ENCODE peak calls at places on chromosome 14, in seven cellular contexts. One of them, this sample, is unnamed.

GRCh38 chr14:77082356-77082755 is 15.7 kb upstream of the CIPC start:
- DNase-seq in PC-3: no peak
- DNase-seq in uterus: no peak
- DNase-seq in Caco-2: no peak
- DNase-seq in nephron progenitor cell: no peak
- DNase-seq in mammary epithelial cell: no peak
- DNase-seq in GM20000: no peak
- DNase-seq in this sample: no peak

GRCh38 chr14:68000516-68000915 is 180.9 kb downstream of the RAD51B start:
- DNase-seq in PC-3: no peak
- DNase-seq in uterus: no peak
- DNase-seq in Caco-2: no peak
- DNase-seq in nephron progenitor cell: no peak
- DNase-seq in mammary epithelial cell: no peak
- DNase-seq in GM20000: no peak
- DNase-seq in this sample: no peak

GRCh38 chr14:100535287-100536131 is 51.7 kb downstream of the BEGAIN start:
- DNase-seq in PC-3: no peak
- DNase-seq in uterus: peak
- DNase-seq in Caco-2: no peak
- DNase-seq in nephron progenitor cell: peak
- DNase-seq in mammary epithelial cell: no peak
- DNase-seq in GM20000: peak
- DNase-seq in this sample: no peak

GRCh38 chr14:65961004-65961403 is 525.2 kb upstream of the CCDC196 start:
- DNase-seq in PC-3: peak
- DNase-seq in uterus: peak
- DNase-seq in Caco-2: peak
- DNase-seq in nephron progenitor cell: peak
- DNase-seq in mammary epithelial cell: peak
- DNase-seq in GM20000: peak
- DNase-seq in this sample: no peak

GRCh38 chr14:30243157-30243556 is 315.5 kb upstream of the PRKD1 start:
- DNase-seq in PC-3: peak
- DNase-seq in uterus: no peak
- DNase-seq in Caco-2: no peak
- DNase-seq in nephron progenitor cell: no peak
- DNase-seq in mammary epithelial cell: no peak
- DNase-seq in GM20000: no peak
- DNase-seq in this sample: no peak

GRCh38 chr14:50599700-50600444 is 39.9 kb downstream of the ATL1 start:
- DNase-seq in PC-3: peak
- DNase-seq in uterus: no peak
- DNase-seq in Caco-2: peak
- DNase-seq in nephron progenitor cell: no peak
- DNase-seq in mammary epithelial cell: peak
- DNase-seq in GM20000: peak
- DNase-seq in this sample: peak

GRCh38 chr14:75487155-75487671 is 35.1 kb upstream of the BATF start:
- DNase-seq in PC-3: peak
- DNase-seq in uterus: no peak
- DNase-seq in Caco-2: no peak
- DNase-seq in nephron progenitor cell: no peak
- DNase-seq in mammary epithelial cell: peak
- DNase-seq in GM20000: no peak
- DNase-seq in this sample: peak

GRCh38 chr14:90483551-90483950 is 86.7 kb downstream of the CALM1 start:
- DNase-seq in PC-3: no peak
- DNase-seq in uterus: no peak
- DNase-seq in Caco-2: no peak
- DNase-seq in nephron progenitor cell: no peak
- DNase-seq in mammary epithelial cell: no peak
- DNase-seq in GM20000: no peak
- DNase-seq in this sample: peak

GRCh38 chr14:33737446-33737845 is 213.4 kb downstream of the EGLN3 start:
- DNase-seq in PC-3: peak
- DNase-seq in uterus: no peak
- DNase-seq in Caco-2: no peak
- DNase-seq in nephron progenitor cell: no peak
- DNase-seq in mammary epithelial cell: peak
- DNase-seq in GM20000: no peak
- DNase-seq in this sample: no peak

GRCh38 chr14:60240139-60240856 is 8.7 kb upstream of the PPM1A start:
- DNase-seq in PC-3: no peak
- DNase-seq in uterus: no peak
- DNase-seq in Caco-2: no peak
- DNase-seq in nephron progenitor cell: no peak
- DNase-seq in mammary epithelial cell: no peak
- DNase-seq in GM20000: no peak
- DNase-seq in this sample: no peak

GRCh38 chr14:60238955-60239354 is 10.1 kb upstream of the PPM1A start:
- DNase-seq in PC-3: no peak
- DNase-seq in uterus: no peak
- DNase-seq in Caco-2: no peak
- DNase-seq in nephron progenitor cell: no peak
- DNase-seq in mammary epithelial cell: no peak
- DNase-seq in GM20000: no peak
- DNase-seq in this sample: no peak

GRCh38 chr14:60242420-60242819 is 6.6 kb upstream of the PPM1A start:
- DNase-seq in PC-3: no peak
- DNase-seq in uterus: no peak
- DNase-seq in Caco-2: no peak
- DNase-seq in nephron progenitor cell: no peak
- DNase-seq in mammary epithelial cell: no peak
- DNase-seq in GM20000: no peak
- DNase-seq in this sample: no peak

GRCh38 chr14:60245316-60246177 is 3.5 kb upstream of the PPM1A start:
- DNase-seq in PC-3: no peak
- DNase-seq in uterus: no peak
- DNase-seq in Caco-2: no peak
- DNase-seq in nephron progenitor cell: no peak
- DNase-seq in mammary epithelial cell: no peak
- DNase-seq in GM20000: peak
- DNase-seq in this sample: no peak

DNA sequence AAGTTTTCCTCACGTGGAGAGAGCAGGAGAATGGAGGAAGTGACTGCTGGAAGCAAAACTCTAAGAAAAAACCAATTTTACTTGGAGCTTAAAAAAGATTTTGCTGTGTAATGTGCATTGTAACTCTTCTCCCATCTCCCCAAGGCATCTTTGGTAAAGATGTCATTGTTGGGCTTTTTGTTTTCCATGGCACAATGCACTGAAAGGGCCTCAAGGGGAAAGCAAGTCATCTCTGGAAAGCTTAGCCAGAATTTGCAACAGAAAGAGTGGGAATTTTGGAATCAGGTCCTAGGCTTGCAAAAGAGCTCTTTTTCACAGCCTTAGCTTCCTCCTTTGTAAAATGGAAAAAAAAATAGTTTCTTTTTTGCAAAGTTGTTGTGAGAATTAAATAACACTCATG is 7.9 kb upstream of the PPM1A start:
- DNase-seq in PC-3: no peak
- DNase-seq in uterus: no peak
- DNase-seq in Caco-2: no peak
- DNase-seq in nephron progenitor cell: no peak
- DNase-seq in mammary epithelial cell: no peak
- DNase-seq in GM20000: no peak
- DNase-seq in this sample: no peak
- TF ChIP-seq CTCF in PC-3: no peak
- TF ChIP-seq CTCF in uterus: no peak
- TF ChIP-seq CTCF in Caco-2: no peak
- TF ChIP-seq CTCF in nephron progenitor cell: no peak
- TF ChIP-seq CTCF in mammary epithelial cell: no peak
- TF ChIP-seq CTCF in GM20000: no peak
- TF ChIP-seq CTCF in this sample: no peak

DNA sequence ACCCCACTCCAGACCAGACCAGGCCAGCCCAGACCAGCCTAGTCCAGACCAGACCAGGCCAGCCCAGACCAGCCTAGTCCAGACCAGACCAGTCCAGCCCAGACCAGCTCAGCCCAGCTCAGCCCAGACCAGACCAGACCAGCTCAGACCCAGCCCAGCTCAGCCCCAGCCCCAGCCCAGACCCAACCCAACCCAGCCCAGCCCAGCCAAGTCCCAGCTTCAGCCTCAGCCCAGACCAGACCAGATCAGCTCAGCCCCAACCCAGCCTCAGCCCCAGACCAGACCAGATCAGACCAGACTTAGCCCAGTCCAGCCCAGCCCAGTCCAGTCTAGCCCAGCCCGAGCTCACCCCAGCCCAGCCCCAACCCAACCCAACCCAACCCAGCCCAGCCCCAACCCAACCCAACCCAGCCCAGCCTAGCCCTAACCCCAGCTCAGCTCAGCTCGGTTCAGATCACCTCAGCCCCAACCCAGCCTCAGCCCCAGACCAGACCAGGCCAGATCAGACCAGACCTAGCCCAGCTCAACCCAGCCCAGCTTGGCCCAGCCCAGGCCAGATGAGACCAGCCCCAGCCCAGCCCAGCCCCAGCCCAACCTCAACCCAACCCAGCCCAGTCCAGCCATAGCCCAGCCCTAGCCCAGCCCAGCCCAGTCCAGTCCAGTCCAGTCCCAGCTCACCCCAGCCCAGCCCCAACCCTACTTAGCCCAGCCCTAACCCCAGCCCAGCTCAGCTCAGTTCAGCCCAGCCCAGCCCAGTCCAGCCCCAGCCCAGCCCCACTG is 204.7 kb downstream of the BCL11B start:
- DNase-seq in PC-3: no peak
- DNase-seq in uterus: no peak
- DNase-seq in Caco-2: no peak
- DNase-seq in nephron progenitor cell: no peak
- DNase-seq in mammary epithelial cell: no peak
- DNase-seq in GM20000: no peak
- DNase-seq in this sample: no peak
- TF ChIP-seq CTCF in PC-3: no peak
- TF ChIP-seq CTCF in uterus: no peak
- TF ChIP-seq CTCF in Caco-2: no peak
- TF ChIP-seq CTCF in nephron progenitor cell: no peak
- TF ChIP-seq CTCF in mammary epithelial cell: no peak
- TF ChIP-seq CTCF in GM20000: no peak
- TF ChIP-seq CTCF in this sample: no peak

GRCh38 chr14:91837076-91837475 is 30.3 kb downstream of the TC2N start:
- DNase-seq in PC-3: no peak
- DNase-seq in uterus: no peak
- DNase-seq in Caco-2: no peak
- DNase-seq in nephron progenitor cell: no peak
- DNase-seq in mammary epithelial cell: no peak
- DNase-seq in GM20000: no peak
- DNase-seq in this sample: no peak

GRCh38 chr14:91835197-91835919 is 32.0 kb downstream of the TC2N start:
- DNase-seq in PC-3: no peak
- DNase-seq in uterus: no peak
- DNase-seq in Caco-2: peak
- DNase-seq in nephron progenitor cell: no peak
- DNase-seq in mammary epithelial cell: peak
- DNase-seq in GM20000: peak
- DNase-seq in this sample: no peak

GRCh38 chr14:91839754-91840153 is 27.6 kb downstream of the TC2N start:
- DNase-seq in PC-3: no peak
- DNase-seq in uterus: no peak
- DNase-seq in Caco-2: no peak
- DNase-seq in nephron progenitor cell: no peak
- DNase-seq in mammary epithelial cell: no peak
- DNase-seq in GM20000: no peak
- DNase-seq in this sample: no peak

GRCh38 chr14:91834571-91834970 is 32.8 kb downstream of the TC2N start:
- DNase-seq in PC-3: no peak
- DNase-seq in uterus: no peak
- DNase-seq in Caco-2: no peak
- DNase-seq in nephron progenitor cell: no peak
- DNase-seq in mammary epithelial cell: no peak
- DNase-seq in GM20000: no peak
- DNase-seq in this sample: no peak

DNA sequence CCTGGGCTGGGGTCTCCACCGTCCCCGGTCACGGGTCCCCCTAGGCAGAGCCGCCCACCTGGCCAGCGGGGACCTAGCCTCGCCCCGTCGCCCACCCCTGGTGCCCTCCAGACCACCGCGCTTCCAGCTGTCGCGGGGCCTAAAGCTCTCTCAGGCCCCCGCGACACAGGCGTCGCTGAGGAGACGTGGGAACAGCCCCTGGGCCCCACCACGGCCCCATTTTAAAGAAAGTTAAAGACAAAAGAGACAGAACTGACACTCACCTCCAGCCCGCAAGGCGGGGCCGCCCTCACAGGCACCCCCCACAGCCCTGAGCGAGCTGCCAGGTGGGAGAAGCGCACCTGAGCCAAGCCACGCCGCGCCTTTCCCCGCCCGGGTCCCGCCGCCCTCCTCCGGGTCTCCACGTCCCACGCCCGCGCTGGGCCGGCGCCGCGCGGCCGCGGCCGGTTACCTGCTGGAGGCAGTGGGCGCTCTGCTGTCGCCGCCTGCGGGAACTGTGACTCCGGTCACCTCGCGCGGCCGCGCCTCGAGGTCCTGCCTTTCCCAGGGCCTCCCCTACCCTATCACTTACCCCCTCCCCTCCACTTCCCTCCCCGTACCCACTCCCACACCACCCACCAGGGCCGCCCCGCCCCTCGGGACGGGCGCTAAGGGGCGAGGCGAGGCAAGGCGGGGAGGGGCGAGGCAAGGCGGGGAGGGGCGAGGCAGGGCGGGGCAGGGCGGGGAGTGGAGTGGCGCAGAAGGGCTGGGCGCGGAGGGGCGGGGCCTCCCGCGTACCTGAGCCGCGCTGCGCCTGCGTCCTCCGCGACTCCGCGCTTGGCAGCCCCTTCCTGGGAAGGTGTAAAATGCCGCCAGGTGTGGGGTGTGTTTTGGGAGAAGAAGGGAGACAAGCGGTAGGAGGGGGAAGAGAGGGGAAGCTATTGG is 31.2 kb downstream of the TC2N start:
- DNase-seq in PC-3: peak
- DNase-seq in uterus: peak
- DNase-seq in Caco-2: peak
- DNase-seq in nephron progenitor cell: peak
- DNase-seq in mammary epithelial cell: peak
- DNase-seq in GM20000: peak
- DNase-seq in this sample: peak
- TF ChIP-seq CTCF in PC-3: no peak
- TF ChIP-seq CTCF in uterus: no peak
- TF ChIP-seq CTCF in Caco-2: no peak
- TF ChIP-seq CTCF in nephron progenitor cell: no peak
- TF ChIP-seq CTCF in mammary epithelial cell: no peak
- TF ChIP-seq CTCF in GM20000: no peak
- TF ChIP-seq CTCF in this sample: no peak

DNA sequence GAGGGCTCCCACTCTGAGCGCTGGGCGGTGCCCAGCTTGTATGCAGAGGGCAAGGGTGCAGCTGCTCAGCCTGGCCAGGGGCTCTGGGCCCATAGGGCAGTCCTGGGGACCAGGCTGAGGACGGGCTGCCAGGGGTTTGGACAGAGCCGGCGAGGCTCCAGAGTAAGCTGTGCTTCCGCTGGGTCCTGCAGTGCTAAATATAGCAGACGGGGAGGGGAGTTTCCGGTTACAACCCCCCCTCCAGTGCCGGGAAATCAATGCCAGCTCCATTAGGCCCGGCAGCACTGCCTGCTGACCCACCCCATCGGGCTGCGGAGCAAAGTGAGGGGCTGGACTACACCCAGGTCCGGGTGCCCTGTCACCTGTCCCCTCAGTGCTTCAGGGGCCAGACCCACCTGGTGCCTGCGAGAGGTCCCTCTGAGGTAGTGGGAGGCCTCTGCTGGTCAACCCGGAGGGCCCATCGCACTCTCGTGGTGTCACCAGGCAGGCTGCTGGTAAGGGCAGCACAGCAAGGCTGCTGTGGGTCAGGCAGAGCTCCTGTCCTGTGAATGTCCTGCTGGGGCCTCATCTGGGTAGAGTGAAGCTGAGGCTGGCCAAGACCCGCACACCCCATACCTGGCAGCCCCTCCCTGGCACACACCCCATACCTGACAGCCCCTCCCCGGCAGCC is 2.6 kb upstream of the JAG2 start:
- DNase-seq in PC-3: no peak
- DNase-seq in uterus: no peak
- DNase-seq in Caco-2: no peak
- DNase-seq in nephron progenitor cell: no peak
- DNase-seq in mammary epithelial cell: no peak
- DNase-seq in GM20000: no peak
- DNase-seq in this sample: no peak
- TF ChIP-seq CTCF in PC-3: no peak
- TF ChIP-seq CTCF in uterus: no peak
- TF ChIP-seq CTCF in Caco-2: no peak
- TF ChIP-seq CTCF in nephron progenitor cell: no peak
- TF ChIP-seq CTCF in mammary epithelial cell: no peak
- TF ChIP-seq CTCF in GM20000: no peak
- TF ChIP-seq CTCF in this sample: no peak

This sample was measured in RWPE1.